ENCODE peak calls at places on chromosomes 5 and 9, in ten cellular contexts. A is astrocyte of the spinal cord; S is transverse colon; D is retina; L is GM12892; H is NT2/D1; Q is activated naive CD8-positive, alpha-beta T cell treated with anti-CD3 and anti-CD28 coated beads, Interleukin-2, amount 10 ng/mL, durations not matched to agents 7 days and 5 days; G is endothelial cell; C is stomach; E is erythroblast. W is an unnamed sample.

GRCh38 chr9:89853931-89854330 is 249.1 kb downstream of the GADD45G start:
- DNase-seq in A (no peak), S (no peak), D (no peak), L (no peak), H (no peak), Q (peak; percentile 11), G (no peak), C (no peak), E (no peak), W (no peak)

GRCh38 chr5:173778784-173779304 is 109.3 kb upstream of the CPEB4 start:
- DNase-seq in A (no peak), S (no peak), D (no peak), L (no peak), H (no peak), Q (no peak), G (no peak), C (peak; percentile 43), E (peak; percentile 73), W (peak; percentile 59)

GRCh38 chr5:31722111-31722510 is 83.2 kb downstream of the PDZD2 start:
- DNase-seq in A (no peak), S (no peak), D (no peak), L (no peak), H (no peak), Q (no peak), G (no peak), C (no peak), E (no peak), W (no peak)

GRCh38 chr9:130245474-130245873 is 20.1 kb upstream of the HMCN2 start:
- DNase-seq in A (no peak), S (no peak), D (no peak), L (no peak), H (no peak), Q (no peak), G (no peak), C (no peak), E (no peak), W (no peak)

GRCh38 chr9:32304495-32304894 is 79.9 kb upstream of the ACO1 start:
- DNase-seq in A (no peak), S (no peak), D (no peak), L (no peak), H (no peak), Q (no peak), G (no peak), C (no peak), E (no peak), W (no peak)

GRCh38 chr5:53490747-53491146 is 10.3 kb downstream of the FST start:
- DNase-seq in A (peak; percentile 80), S (no peak), D (no peak), L (no peak), H (no peak), Q (no peak), G (no peak), C (no peak), E (no peak), W (peak; percentile 87)

GRCh38 chr5:75510836-75511434 is 494 bp downstream of the CERT1 start:
- DNase-seq in A (no peak), S (peak; percentile 55), D (peak; percentile 93), L (no peak), H (no peak), Q (no peak), G (peak; percentile 58), C (no peak), E (peak; percentile 52), W (peak; percentile 15)

GRCh38 chr9:126465977-126466376 is 139.3 kb downstream of the MVB12B start:
- DNase-seq in A (no peak), S (no peak), D (no peak), L (no peak), H (no peak), Q (no peak), G (no peak), C (no peak), E (no peak), W (no peak)

GRCh38 chr5:91101777-91102379 is 281.2 kb downstream of the ARRDC3 start:
- DNase-seq in A (peak; percentile 83), S (peak; percentile 75), D (peak; percentile 62), L (peak; percentile 7), H (peak; percentile 57), Q (peak; percentile 65), G (peak; percentile 65), C (peak; percentile 65), E (peak; percentile 56), W (peak; percentile 84)

GRCh38 chr9:126483468-126484056 is 130.2 kb upstream of the LMX1B start:
- DNase-seq in A (no peak), S (no peak), D (no peak), L (no peak), H (no peak), Q (no peak), G (no peak), C (no peak), E (no peak), W (no peak)

GRCh38 chr5:31502506-31502905 is 29.4 kb downstream of the DROSHA start:
- DNase-seq in A (no peak), S (no peak), D (no peak), L (no peak), H (no peak), Q (no peak), G (no peak), C (no peak), E (no peak), W (peak; percentile 18)

GRCh38 chr5:41094871-41095270 is 23.7 kb upstream of the MROH2B start:
- DNase-seq in A (no peak), S (no peak), D (no peak), L (no peak), H (no peak), Q (no peak), G (no peak), C (no peak), E (no peak), W (no peak)

GRCh38 chr9:107945961-107946360 is 456.4 kb upstream of the KLF4 start:
- DNase-seq in A (no peak), S (no peak), D (no peak), L (no peak), H (no peak), Q (no peak), G (no peak), C (no peak), E (no peak), W (no peak)

GRCh38 chr5:137032929-137033328 is 466.2 kb downstream of the SPOCK1 start:
- DNase-seq in A (no peak), S (no peak), D (no peak), L (no peak), H (no peak), Q (no peak), G (no peak), C (no peak), E (no peak), W (no peak)

GRCh38 chr9:99231708-99232107 is 9.6 kb downstream of the SEC61B start:
- DNase-seq in A (no peak), S (no peak), D (no peak), L (no peak), H (no peak), Q (peak; percentile 50), G (peak; percentile 28), C (no peak), E (peak; percentile 19), W (peak; percentile 11)

GRCh38 chr9:105053209-105053652 is 125.3 kb upstream of the ABCA1 start:
- DNase-seq in A (peak; percentile 76), S (no peak), D (no peak), L (no peak), H (no peak), Q (no peak), G (no peak), C (no peak), E (peak; percentile 77), W (peak; percentile 94)

GRCh38 chr5:194102-194501 is 2.8 kb downstream of the LRRC14B start:
- DNase-seq in A (no peak), S (no peak), D (no peak), L (no peak), H (no peak), Q (no peak), G (no peak), C (no peak), E (no peak), W (no peak)

GRCh38 chr9:20593551-20593950 is 28.7 kb downstream of the MLLT3 start:
- DNase-seq in A (peak; percentile 76), S (no peak), D (no peak), L (no peak), H (no peak), Q (no peak), G (no peak), C (no peak), E (no peak), W (peak; percentile 81)

GRCh38 chr5:78527054-78527884 is 121.3 kb downstream of the LHFPL2 start:
- DNase-seq in A (peak; percentile 96), S (peak; percentile 56), D (no peak), L (no peak), H (peak; percentile 57), Q (no peak), G (peak; percentile 38), C (no peak), E (peak; percentile 50), W (peak; percentile 94)

GRCh38 chr9:108680946-108681345 is 174.8 kb downstream of the ACTL7B start:
- DNase-seq in A (no peak), S (no peak), D (no peak), L (no peak), H (no peak), Q (no peak), G (no peak), C (no peak), E (no peak), W (no peak)

GRCh38 chr5:61631438-61631941 is 299.4 kb downstream of the ZSWIM6 start:
- DNase-seq in A (peak; percentile 53), S (peak; percentile 23), D (peak; percentile 56), L (no peak), H (no peak), Q (no peak), G (no peak), C (no peak), E (no peak), W (peak; percentile 20)

GRCh38 chr5:759781-760362 is 24.7 kb downstream of the ZDHHC11B start:
- DNase-seq in A (no peak), S (no peak), D (no peak), L (no peak), H (no peak), Q (no peak), G (no peak), C (peak; percentile 25), E (no peak), W (no peak)

GRCh38 chr9:38154501-38155421 is 85.7 kb upstream of the SHB start:
- DNase-seq in A (no peak), S (no peak), D (no peak), L (no peak), H (no peak), Q (no peak), G (no peak), C (no peak), E (no peak), W (no peak)

GRCh38 chr9:17491780-17492179 is 87.1 kb upstream of the SH3GL2 start:
- DNase-seq in A (no peak), S (no peak), D (no peak), L (no peak), H (no peak), Q (no peak), G (no peak), C (no peak), E (no peak), W (peak; percentile 4)

GRCh38 chr5:133373121-133373870 is 239.0 kb downstream of the FSTL4 start:
- DNase-seq in A (no peak), S (no peak), D (no peak), L (no peak), H (no peak), Q (no peak), G (no peak), C (no peak), E (no peak), W (peak; percentile 2)

GRCh38 chr9:112631313-112631712 is 86.6 kb downstream of the INIP start:
- DNase-seq in A (no peak), S (no peak), D (no peak), L (no peak), H (no peak), Q (no peak), G (no peak), C (no peak), E (no peak), W (no peak)

GRCh38 chr9:131834721-131835120 is 94.8 kb upstream of the RAPGEF1 start:
- DNase-seq in A (no peak), S (no peak), D (no peak), L (no peak), H (no peak), Q (no peak), G (no peak), C (no peak), E (no peak), W (no peak)

GRCh38 chr5:161399996-161400562 is 146.4 kb downstream of the GABRB2 start:
- DNase-seq in A (no peak), S (no peak), D (no peak), L (no peak), H (no peak), Q (no peak), G (no peak), C (no peak), E (no peak), W (no peak)